ENCODE peak calls at places on chromosomes 6 and 20, in five cellular contexts. M is H9, Y is neuronal stem cell, Z is trophoblast cell, L is H1. E is an unnamed sample.

GRCh38 chr20:63155266-63156165 is 60.4 kb downstream of the YTHDF1 start:
- DNase-seq in Y (no peak), M (no peak), L (no peak), Z (no peak), E (no peak)

GRCh38 chr6:56984374-56984773 is 29.5 kb downstream of the BEND6 start:
- DNase-seq in L (no peak), Y (no peak), M (no peak), Z (no peak), E (peak)

GRCh38 chr20:54172856-54173652 is 732 bp downstream of the CYP24A1 start:
- DNase-seq in L (no peak), Z (peak), Y (peak), M (peak), E (no peak)

GRCh38 chr6:147117580-147117979 is 86.6 kb upstream of the STXBP5 start:
- DNase-seq in Z (no peak), Y (no peak), L (no peak), M (no peak), E (peak)

GRCh38 chr20:64153861-64154589 is 10.2 kb upstream of the MYT1 start:
- DNase-seq in Z (no peak), M (no peak), Y (no peak), L (no peak), E (no peak)

GRCh38 chr6:1365701-1366100 is 23.7 kb upstream of the FOXF2 start:
- DNase-seq in L (no peak), Z (no peak), M (no peak), Y (no peak), E (no peak)

GRCh38 chr20:5078399-5078958 is 41.3 kb downstream of the PCNA start:
- DNase-seq in M (no peak), Y (no peak), Z (peak), L (no peak), E (peak)

GRCh38 chr6:43120938-43121913 is 45.1 kb downstream of the PTK7 start:
- DNase-seq in M (no peak), Y (no peak), L (no peak), Z (peak), E (peak)

GRCh38 chr6:108677357-108677756 is 116.6 kb downstream of the FOXO3 start:
- DNase-seq in L (no peak), Y (no peak), M (no peak), Z (no peak), E (no peak)

GRCh38 chr6:113182370-113183141 is 674.6 kb upstream of the MARCKS start:
- DNase-seq in L (no peak), Y (no peak), M (no peak), Z (no peak), E (peak)

GRCh38 chr6:164010446-164011071 is 596.0 kb downstream of the QKI start:
- DNase-seq in Z (no peak), L (no peak), Y (no peak), M (no peak), E (no peak)

GRCh38 chr6:161418458-161418945 is 144.6 kb upstream of the AGPAT4 start:
- DNase-seq in M (no peak), L (no peak), Z (peak), Y (peak), E (peak)

GRCh38 chr20:39853050-39853449 is 836.0 kb downstream of the MAFB start:
- DNase-seq in Y (no peak), Z (no peak), M (no peak), L (no peak), E (no peak)

GRCh38 chr6:83378621-83379388 is 52.0 kb downstream of the ME1 start:
- DNase-seq in L (no peak), M (no peak), Z (no peak), Y (no peak), E (peak)

DNA sequence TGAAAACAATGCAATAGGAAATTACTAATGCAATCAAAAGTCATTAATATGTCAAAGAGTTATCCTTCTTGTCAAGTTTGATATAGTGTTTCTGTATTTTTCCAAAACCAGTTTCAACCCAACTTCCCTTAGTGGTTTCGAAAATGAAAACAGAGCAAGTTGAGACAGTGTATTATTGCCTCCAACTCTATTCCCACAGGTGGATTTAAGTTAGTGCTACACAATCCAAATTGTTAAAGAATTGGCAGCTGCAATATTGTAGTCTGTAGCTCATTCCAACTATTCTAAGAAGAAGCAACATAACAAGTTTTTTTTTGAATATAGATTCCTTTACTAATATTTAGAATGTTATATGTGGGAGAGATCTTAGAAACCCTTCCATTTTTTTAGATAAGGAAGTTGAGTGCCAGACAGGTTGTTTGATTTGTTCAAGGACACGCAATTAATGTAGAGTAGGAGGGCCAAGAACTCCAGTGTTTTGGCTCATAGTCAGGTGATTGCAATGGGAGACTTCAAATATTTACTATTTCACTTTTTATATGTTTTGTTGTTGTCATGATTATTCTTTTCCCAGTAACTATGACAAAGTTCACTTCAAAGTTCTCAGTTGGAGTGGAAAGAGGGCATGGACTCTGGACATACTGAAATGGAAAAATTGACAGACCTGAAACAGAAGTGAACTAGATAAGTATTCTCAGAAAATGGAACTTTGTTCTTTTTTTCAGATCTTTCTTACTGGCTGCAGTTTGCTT is 282.4 kb upstream of the HSF2 start:
- DNase-seq in Y (no peak), M (no peak), Z (no peak), L (no peak), E (no peak)
- H2BK12ac ChIP-seq in Y (no peak), M (no peak), Z (no peak), L (no peak), E (no peak)

GRCh38 chr6:45696738-45697137 is 318.9 kb downstream of the CLIC5 start:
- DNase-seq in Z (no peak), L (no peak), Y (no peak), M (no peak), E (no peak)
- H3K14ac ChIP-seq in Z (no peak), L (no peak), Y (peak), M (no peak), E (no peak)

GRCh38 chr6:131134220-131134831 is 941 bp upstream of the AKAP7 start:
- DNase-seq in M (no peak), Y (no peak), Z (no peak), L (no peak), E (no peak)
- H3K18ac ChIP-seq in M (no peak), Y (no peak), Z (no peak), L (no peak), E (no peak)

GRCh38 chr6:162684961-162685360 is 42.6 kb downstream of the PRKN start:
- DNase-seq in Z (no peak), Y (no peak), M (no peak), L (no peak), E (no peak)

GRCh38 chr6:162681447-162681846 is 46.1 kb downstream of the PRKN start:
- DNase-seq in M (no peak), L (no peak), Z (no peak), Y (no peak), E (no peak)

GRCh38 chr6:162683135-162683534 is 44.4 kb downstream of the PRKN start:
- DNase-seq in L (no peak), M (no peak), Y (no peak), Z (no peak), E (no peak)

GRCh38 chr6:162680367-162680766 is 47.2 kb downstream of the PRKN start:
- DNase-seq in M (no peak), Y (no peak), Z (no peak), L (no peak), E (no peak)

DNA sequence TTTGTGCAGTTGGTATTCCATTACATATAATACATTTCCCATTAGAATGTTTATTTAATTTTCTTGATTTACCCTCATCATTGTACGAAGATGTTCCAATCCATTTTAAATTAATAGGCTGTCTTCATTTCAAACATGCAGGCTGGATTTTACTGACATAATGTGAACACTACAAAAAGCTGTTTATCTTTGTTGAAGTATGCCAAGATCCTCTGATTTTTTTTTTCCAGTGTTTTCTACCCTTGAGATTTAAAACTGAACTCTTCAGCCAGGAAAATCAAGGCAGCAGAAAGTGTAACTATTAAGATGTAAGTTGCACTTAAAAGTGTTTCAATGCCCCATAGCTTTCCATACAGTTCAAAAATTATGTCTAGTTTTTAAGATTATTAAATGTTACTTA is 43.5 kb downstream of the PRKN start:
- DNase-seq in Z (no peak), M (no peak), Y (no peak), L (no peak), E (no peak)
- H2BK12ac ChIP-seq in Z (no peak), M (no peak), Y (no peak), L (no peak), E (no peak)

DNA sequence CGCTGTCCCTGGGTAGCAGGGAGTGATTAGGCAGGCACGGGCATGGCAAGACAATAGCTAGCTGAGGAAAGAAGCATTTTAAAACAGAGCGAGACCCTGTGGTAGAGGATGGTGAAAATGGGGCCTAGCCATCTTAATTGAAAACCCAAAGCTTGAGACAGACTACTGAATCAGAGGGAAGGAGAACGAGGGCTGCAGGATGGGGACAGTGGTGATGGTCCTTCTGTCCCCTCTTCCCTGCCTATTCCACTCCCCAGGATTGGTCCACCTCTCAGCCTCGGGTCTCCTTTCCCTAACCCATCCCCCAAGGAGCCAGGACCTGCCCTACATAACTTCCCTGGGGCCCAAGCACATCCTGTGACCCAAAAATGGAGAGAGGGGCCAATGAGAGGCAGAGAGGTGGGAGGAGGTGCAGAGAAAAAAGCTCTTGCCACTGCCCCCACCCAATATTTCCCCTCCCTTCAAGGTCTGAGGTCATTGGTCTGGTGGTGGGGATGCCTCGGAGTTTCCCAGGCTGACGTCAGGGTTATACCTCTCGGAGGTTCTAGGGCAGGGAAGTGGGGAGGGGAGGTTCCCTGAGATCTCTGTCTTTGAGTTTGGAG is 884 bp upstream of the CUTA start:
- DNase-seq in Z (no peak), L (no peak), Y (no peak), M (peak), E (peak)
- H3K14ac ChIP-seq in Z (peak), L (no peak), Y (no peak), M (peak), E (peak)

GRCh38 chr6:159691133-159691962 is 1.7 kb downstream of the SOD2 start:
- DNase-seq in Y (no peak), Z (peak), L (no peak), M (no peak), E (peak)
- H3K18ac ChIP-seq in Y (no peak), Z (no peak), L (no peak), M (no peak), E (no peak)